ENCODE peak calls at places on chromosomes 5 and 9, in four cellular contexts. B is psoas muscle, Y is spleen, V is uterus. C is an unnamed sample.

GRCh38 chr5:172646716-172647285 is 5.7 kb downstream of the NEURL1B start:
- DNase-seq in B (no peak), Y (peak; percentile 35), V (peak; percentile 68), C (peak; percentile 61)

GRCh38 chr9:127185931-127186781 is 63.7 kb upstream of the ANGPTL2 start:
- DNase-seq in B (peak; percentile 88), Y (peak; percentile 64), V (peak; percentile 92), C (peak; percentile 74)

GRCh38 chr5:19625562-19625961 is 362.4 kb downstream of the CDH18 start:
- DNase-seq in B (no peak), Y (no peak), V (no peak), C (no peak)

GRCh38 chr9:2262371-2262770 is 247.2 kb downstream of the SMARCA2 start:
- DNase-seq in B (no peak), Y (no peak), V (no peak), C (no peak)

GRCh38 chr5:126488362-126489065 is 65.3 kb downstream of the GRAMD2B start:
- DNase-seq in B (no peak), Y (no peak), V (no peak), C (no peak)

GRCh38 chr5:39420482-39421145 is 4.2 kb downstream of the DAB2 start:
- DNase-seq in B (peak; percentile 74), Y (no peak), V (peak; percentile 74), C (no peak)

GRCh38 chr5:38316544-38317224 is 58.3 kb downstream of the EGFLAM start:
- DNase-seq in B (peak; percentile 28), Y (no peak), V (peak; percentile 46), C (no peak)

GRCh38 chr5:87164409-87164808 is 103.3 kb upstream of the RASA1 start:
- DNase-seq in B (no peak), Y (no peak), V (no peak), C (no peak)

GRCh38 chr5:154191467-154192261 is 1.1 kb downstream of the GALNT10 start:
- DNase-seq in B (no peak), Y (no peak), V (no peak), C (no peak)

GRCh38 chr9:85508616-85509015 is 233.1 kb downstream of the AGTPBP1 start:
- DNase-seq in B (no peak), Y (no peak), V (no peak), C (no peak)

GRCh38 chr5:40486437-40487270 is 193.1 kb upstream of the PTGER4 start:
- DNase-seq in B (no peak), Y (no peak), V (no peak), C (no peak)

GRCh38 chr5:67305913-67306710 is 109.5 kb upstream of the CD180 start:
- DNase-seq in B (no peak), Y (no peak), V (no peak), C (no peak)

GRCh38 chr9:134062461-134063087 is 5.3 kb downstream of the BRD3 start:
- DNase-seq in B (no peak), Y (peak; percentile 65), V (no peak), C (peak; percentile 57)

GRCh38 chr9:127905788-127906191 is 6.4 kb upstream of the ST6GALNAC6 start:
- DNase-seq in B (no peak), Y (peak; percentile 90), V (no peak), C (peak; percentile 76)

GRCh38 chr9:36862206-36863145 is 171.6 kb downstream of the PAX5 start:
- DNase-seq in B (no peak), Y (peak; percentile 67), V (no peak), C (no peak)

GRCh38 chr5:23419115-23419514 is 88.3 kb upstream of the PRDM9 start:
- DNase-seq in B (no peak), Y (no peak), V (no peak), C (no peak)

GRCh38 chr5:170277953-170278352 is 19.6 kb downstream of the LCP2 start:
- DNase-seq in B (no peak), Y (no peak), V (no peak), C (no peak)

GRCh38 chr9:89732295-89732951 is 127.6 kb downstream of the GADD45G start:
- DNase-seq in B (no peak), Y (no peak), V (no peak), C (no peak)

GRCh38 chr5:57858905-57859304 is 376.3 kb upstream of the ACTBL2 start:
- DNase-seq in B (no peak), Y (no peak), V (no peak), C (no peak)

GRCh38 chr5:74056102-74056788 is 430.2 kb downstream of the ARHGEF28 start:
- DNase-seq in B (no peak), Y (no peak), V (no peak), C (no peak)

GRCh38 chr9:131707050-131707449 is 32.8 kb downstream of the RAPGEF1 start:
- DNase-seq in B (no peak), Y (no peak), V (no peak), C (no peak)

GRCh38 chr9:131708613-131709002 is 31.3 kb downstream of the RAPGEF1 start:
- DNase-seq in B (no peak), Y (no peak), V (no peak), C (no peak)

GRCh38 chr9:131707677-131708612 is 31.9 kb downstream of the RAPGEF1 start:
- DNase-seq in B (peak; percentile 65), Y (no peak), V (no peak), C (peak; percentile 72)

GRCh38 chr9:131712151-131712716 is 27.6 kb downstream of the RAPGEF1 start:
- DNase-seq in B (no peak), Y (no peak), V (no peak), C (no peak)

GRCh38 chr9:131709741-131710499 is 30.0 kb downstream of the RAPGEF1 start:
- DNase-seq in B (no peak), Y (no peak), V (no peak), C (no peak)
- H3K4me1 ChIP-seq in B (peaks cover 69% of the 10 kb centered on the region), Y (peaks cover 44% of the 10 kb centered on the region), V (no peaks in the 10 kb centered on the region), C (peaks cover 85% of the 10 kb centered on the region)

GRCh38 chr5:134606726-134607125 is 25.9 kb downstream of the SAR1B start:
- DNase-seq in B (no peak), Y (no peak), V (no peak), C (no peak)
- H3K36me3 ChIP-seq in B (peaks cover 9% of the 10 kb centered on the region), Y (peaks cover 2% of the 10 kb centered on the region), V (no peaks in the 10 kb centered on the region), C (peaks cover 83% of the 10 kb centered on the region)

GRCh38 chr9:35661756-35662350 is 3.1 kb downstream of the ARHGEF39 start:
- DNase-seq in B (no peak), Y (no peak), V (no peak), C (no peak)
- H3K4me3 ChIP-seq in B (no peak overlapping the region), Y (no peak overlapping the region), V (no peak overlapping the region), C (no peak overlapping the region)

DNA sequence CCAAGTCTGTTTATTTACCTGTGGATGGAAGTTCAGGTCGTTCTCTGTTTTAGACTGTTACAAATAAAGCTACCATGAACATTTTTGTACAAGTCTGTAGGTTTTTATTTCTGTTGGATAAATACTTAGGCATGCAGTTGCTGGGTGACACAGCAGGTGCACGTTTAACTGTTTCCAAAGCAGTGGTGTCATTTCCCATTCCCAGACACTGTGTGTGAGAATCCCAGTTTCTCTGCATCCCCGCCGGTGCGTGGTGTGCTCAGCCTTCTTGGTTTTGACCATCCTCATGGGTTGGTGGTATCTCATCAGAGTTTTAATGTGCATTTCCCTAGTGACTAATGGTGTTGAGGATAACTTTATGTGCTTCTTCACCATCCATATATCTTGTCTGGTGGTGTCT is 27.2 kb downstream of the AHRR start:
- DNase-seq in B (no peak), Y (no peak), V (no peak), C (no peak)
- H3K4me1 ChIP-seq in B (no peaks in the 10 kb centered on the region), Y (no peaks in the 10 kb centered on the region), V (no peaks in the 10 kb centered on the region), C (no peaks in the 10 kb centered on the region)

GRCh38 chr5:177467436-177467835 is 6.0 kb downstream of the DBN1 start:
- DNase-seq in B (no peak), Y (no peak), V (no peak), C (no peak)

GRCh38 chr5:177469061-177469628 is 4.3 kb downstream of the DBN1 start:
- DNase-seq in B (peak; percentile 65), Y (no peak), V (no peak), C (no peak)

GRCh38 chr5:177468329-177469058 is 4.9 kb downstream of the DBN1 start:
- DNase-seq in B (peak; percentile 69), Y (no peak), V (no peak), C (no peak)

GRCh38 chr5:177465044-177465443 is 8.4 kb downstream of the DBN1 start:
- DNase-seq in B (no peak), Y (no peak), V (no peak), C (no peak)

DNA sequence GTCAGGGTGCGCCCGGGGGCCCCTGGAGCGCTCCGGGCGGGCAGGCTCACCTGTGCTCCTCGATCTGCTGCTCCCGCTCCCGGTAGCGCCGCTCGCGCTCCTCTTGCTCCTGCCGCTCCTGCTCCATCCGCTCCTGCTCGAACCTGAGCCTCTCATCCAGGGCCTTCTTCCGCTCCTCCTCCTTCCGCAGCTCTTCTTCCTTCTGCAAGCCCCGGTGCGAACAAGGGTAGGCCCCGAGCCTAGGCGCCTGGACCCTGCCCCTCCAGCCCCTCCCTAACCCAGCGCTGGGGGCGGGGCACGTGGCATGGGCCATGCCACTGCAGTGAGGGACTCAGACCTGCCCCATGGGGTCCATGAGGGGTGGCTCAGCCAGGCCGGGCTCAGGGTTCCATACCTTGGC is 6.6 kb downstream of the DBN1 start:
- DNase-seq in B (no peak), Y (no peak), V (no peak), C (no peak)
- H3K36me3 ChIP-seq in B (no peaks in the 10 kb centered on the region), Y (no peaks in the 10 kb centered on the region), V (no peaks in the 10 kb centered on the region), C (peaks cover 14% of the 10 kb centered on the region)

GRCh38 chr5:139956342-139956741 is 86.8 kb downstream of the NRG2 start:
- DNase-seq in B (no peak), Y (no peak), V (no peak), C (peak; percentile 43)

GRCh38 chr5:139955053-139955605 is 88.0 kb downstream of the NRG2 start:
- DNase-seq in B (no peak), Y (no peak), V (no peak), C (peak; percentile 27)

GRCh38 chr5:139954462-139954861 is 88.6 kb downstream of the NRG2 start:
- DNase-seq in B (no peak), Y (no peak), V (no peak), C (no peak)

GRCh38 chr5:139954022-139954421 is 89.1 kb downstream of the NRG2 start:
- DNase-seq in B (no peak), Y (no peak), V (no peak), C (peak; percentile 18)

DNA sequence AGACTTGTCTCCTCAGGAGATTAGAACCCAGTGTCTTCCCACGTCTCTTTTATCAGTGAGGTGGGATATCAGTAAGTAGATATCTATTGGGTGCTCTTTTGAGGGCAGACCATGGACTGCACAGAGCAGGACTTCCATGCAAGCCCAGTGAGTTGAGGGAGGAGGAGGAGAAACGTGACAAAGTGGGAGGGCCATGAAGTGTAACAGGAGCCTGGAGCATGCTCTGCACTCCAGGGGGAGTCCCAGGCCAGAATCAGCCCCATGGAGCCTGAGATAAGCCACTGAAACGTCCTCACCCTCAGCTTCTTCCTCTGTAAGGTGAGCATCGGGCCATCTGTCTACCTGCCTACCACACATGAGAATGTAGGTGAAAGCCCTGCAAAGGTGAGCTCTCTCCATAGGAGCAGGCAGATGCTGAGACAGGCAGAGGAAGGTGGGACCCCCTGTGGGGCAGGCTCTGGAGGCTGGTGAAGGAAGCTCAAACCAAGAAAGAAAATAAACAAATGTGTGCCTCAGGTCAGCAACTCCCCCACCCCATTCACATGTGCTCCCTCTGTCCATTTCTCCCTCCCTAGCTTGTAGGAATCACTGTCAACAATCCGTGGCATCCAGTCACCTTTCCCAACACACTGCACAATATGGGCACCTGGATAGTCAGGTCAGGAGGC is 87.3 kb downstream of the NRG2 start:
- DNase-seq in B (no peak), Y (no peak), V (no peak), C (peak; percentile 27)
- H3K4me3 ChIP-seq in B (no peak overlapping the region), Y (no peak overlapping the region), V (no peak overlapping the region), C (no peak overlapping the region)

C was measured in upper lobe of right lung.